ENCODE peak calls at places on chromosomes 13 and 19, in four cellular contexts. R, Y, L and H are unnamed samples.

GRCh38 chr13:39036212-39036611 is 1.7 kb downstream of the PROSER1 start:
- DNase-seq in R (no peak), Y (peak), L (peak), H (no peak)

GRCh38 chr13:106277483-106278154 is 257.8 kb downstream of the EFNB2 start:
- DNase-seq in R (peak), Y (no peak), L (no peak), H (peak)

GRCh38 chr13:84025828-84026227 is 143.6 kb upstream of the SLITRK1 start:
- DNase-seq in R (no peak), Y (no peak), L (no peak), H (no peak)

GRCh38 chr13:98761979-98762616 is 9.6 kb upstream of the SLC15A1 start:
- DNase-seq in R (no peak), Y (no peak), L (no peak), H (no peak)

GRCh38 chr13:21534760-21535159 is 69.2 kb downstream of the MICU2 start:
- DNase-seq in R (no peak), Y (no peak), L (no peak), H (no peak)

GRCh38 chr13:46288570-46289259 is 77.0 kb downstream of the LRRC63 start:
- DNase-seq in R (no peak), Y (peak), L (peak), H (no peak)

GRCh38 chr19:8528500-8528899 is 14.5 kb upstream of the ZNF414 start:
- DNase-seq in R (no peak), Y (no peak), L (no peak), H (no peak)

GRCh38 chr13:26785845-26786630 is 25.5 kb upstream of the GPR12 start:
- DNase-seq in R (no peak), Y (no peak), L (peak), H (no peak)

GRCh38 chr13:75643182-75643581 is 7.1 kb downstream of the LMO7 start:
- DNase-seq in R (no peak), Y (no peak), L (no peak), H (no peak)

GRCh38 chr19:49106648-49107135 is 7.5 kb upstream of the LIN7B start:
- DNase-seq in R (peak), Y (peak), L (peak), H (peak)

GRCh38 chr13:113849546-113849945 is 14.3 kb downstream of the GAS6 start:
- DNase-seq in R (no peak), Y (no peak), L (no peak), H (no peak)

GRCh38 chr13:105410602-105411001 is 1124.9 kb downstream of the EFNB2 start:
- DNase-seq in R (peak), Y (peak), L (peak), H (no peak)

GRCh38 chr19:28641395-28641794 is 571.6 kb downstream of the UQCRFS1 start:
- DNase-seq in R (no peak), Y (no peak), L (no peak), H (no peak)

GRCh38 chr13:99322297-99323103 is 15.3 kb upstream of the GPR183 start:
- DNase-seq in R (no peak), Y (peak), L (peak), H (no peak)

GRCh38 chr13:104614746-104615145 is 1548.5 kb upstream of the SLC10A2 start:
- DNase-seq in R (no peak), Y (no peak), L (no peak), H (no peak)

GRCh38 chr13:100788540-100788939 is 113.9 kb upstream of the TMTC4 start:
- DNase-seq in R (no peak), Y (no peak), L (no peak), H (no peak)

GRCh38 chr19:43474986-43475705 is 9.7 kb upstream of the LYPD3 start:
- DNase-seq in R (peak), Y (peak), L (peak), H (peak)

GRCh38 chr13:100564444-100565223 is 24.0 kb downstream of the GGACT start:
- DNase-seq in R (no peak), Y (no peak), L (no peak), H (no peak)

GRCh38 chr19:56111601-56112312 is 9.3 kb downstream of the ZNF787 start:
- DNase-seq in R (peak), Y (no peak), L (no peak), H (peak)

GRCh38 chr13:52395704-52396103 is 10.3 kb downstream of the THSD1 start:
- DNase-seq in R (no peak), Y (no peak), L (no peak), H (no peak)

GRCh38 chr19:52518646-52519045 is 8.8 kb upstream of the ZNF808 start:
- DNase-seq in R (no peak), Y (no peak), L (no peak), H (no peak)

GRCh38 chr13:26601669-26602068 is 44.2 kb downstream of the WASF3 start:
- DNase-seq in R (no peak), Y (peak), L (peak), H (no peak)

GRCh38 chr13:66849706-66850105 is 380.4 kb downstream of the PCDH9 start:
- DNase-seq in R (no peak), Y (no peak), L (no peak), H (no peak)

GRCh38 chr19:38792250-38793111 is 3.5 kb downstream of the LGALS7B start:
- DNase-seq in R (peak), Y (peak), L (no peak), H (no peak)

GRCh38 chr19:33830264-33830663 is 33.6 kb downstream of the KCTD15 start:
- DNase-seq in R (no peak), Y (no peak), L (no peak), H (no peak)

GRCh38 chr13:36950920-36951319 is 30.9 kb upstream of the SMAD9 start:
- DNase-seq in R (no peak), Y (no peak), L (no peak), H (no peak)

GRCh38 chr19:37654833-37655688 is at the start of gene ZFP30:
- DNase-seq in R (peak), Y (peak), L (peak), H (peak)

GRCh38 chr13:106233336-106233735 is 302.1 kb downstream of the EFNB2 start:
- DNase-seq in R (no peak), Y (no peak), L (no peak), H (no peak)

GRCh38 chr13:73849292-73849691 is 284.9 kb downstream of the KLF12 start:
- DNase-seq in R (no peak), Y (peak), L (peak), H (no peak)

GRCh38 chr19:17420267-17420924 is 549 bp downstream of the MVB12A start:
- DNase-seq in R (peak), Y (no peak), L (no peak), H (no peak)

GRCh38 chr13:23378009-23378632 is 55.4 kb downstream of the SACS start:
- DNase-seq in R (no peak), Y (peak), L (peak), H (peak)

GRCh38 chr19:47075179-47075811 is 26.9 kb upstream of the TMEM160 start:
- DNase-seq in R (no peak), Y (peak), L (peak), H (no peak)

GRCh38 chr19:4338441-4339350 is at the start of gene STAP2:
- DNase-seq in R (no peak), Y (no peak), L (no peak), H (no peak)

GRCh38 chr19:42412223-42412622 is 15.0 kb downstream of the LIPE start:
- DNase-seq in R (no peak), Y (no peak), L (no peak), H (peak)

GRCh38 chr13:78497702-78498319 is 105.5 kb downstream of the POU4F1 start:
- DNase-seq in R (peak), Y (no peak), L (no peak), H (no peak)

GRCh38 chr13:26037302-26037701 is 14.5 kb downstream of the SHISA2 start:
- DNase-seq in R (no peak), Y (no peak), L (no peak), H (no peak)

DNA sequence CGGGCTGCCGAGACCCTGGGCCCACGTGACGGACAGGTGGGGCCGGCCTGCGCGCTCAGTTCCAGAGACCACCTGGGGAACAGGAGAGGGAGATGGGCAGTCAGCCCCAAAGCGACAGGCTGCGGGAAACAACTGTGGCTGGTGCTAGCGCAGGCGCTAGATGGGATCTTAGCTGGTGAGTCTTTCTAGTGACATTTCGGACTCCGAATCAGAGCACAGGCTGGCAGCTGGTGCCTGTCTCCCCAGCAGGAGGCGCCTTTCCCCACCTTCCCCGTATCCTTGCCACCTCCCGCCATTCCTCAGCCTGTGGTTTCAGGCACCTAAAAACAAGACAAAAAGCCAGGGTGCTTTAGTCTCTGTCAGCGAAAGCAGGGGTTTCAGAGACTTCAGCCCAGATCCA is 19.4 kb upstream of the RANBP3 start:
- DNase-seq in R (no peak), Y (no peak), L (no peak), H (no peak)
- TF ChIP-seq CTCF in R (no peak), Y (no peak), L (no peak), H (peak)

GRCh38 chr19:35045667-35046300 is 4.3 kb downstream of the HPN start:
- DNase-seq in R (no peak), Y (peak), L (peak), H (no peak)

GRCh38 chr19:35043906-35044305 is 2.4 kb downstream of the HPN start:
- DNase-seq in R (no peak), Y (no peak), L (peak), H (no peak)

GRCh38 chr19:35046461-35046860 is 4.9 kb downstream of the HPN start:
- DNase-seq in R (no peak), Y (no peak), L (no peak), H (no peak)

GRCh38 chr19:35042954-35043604 is 1.6 kb downstream of the HPN start:
- DNase-seq in R (no peak), Y (no peak), L (no peak), H (no peak)

DNA sequence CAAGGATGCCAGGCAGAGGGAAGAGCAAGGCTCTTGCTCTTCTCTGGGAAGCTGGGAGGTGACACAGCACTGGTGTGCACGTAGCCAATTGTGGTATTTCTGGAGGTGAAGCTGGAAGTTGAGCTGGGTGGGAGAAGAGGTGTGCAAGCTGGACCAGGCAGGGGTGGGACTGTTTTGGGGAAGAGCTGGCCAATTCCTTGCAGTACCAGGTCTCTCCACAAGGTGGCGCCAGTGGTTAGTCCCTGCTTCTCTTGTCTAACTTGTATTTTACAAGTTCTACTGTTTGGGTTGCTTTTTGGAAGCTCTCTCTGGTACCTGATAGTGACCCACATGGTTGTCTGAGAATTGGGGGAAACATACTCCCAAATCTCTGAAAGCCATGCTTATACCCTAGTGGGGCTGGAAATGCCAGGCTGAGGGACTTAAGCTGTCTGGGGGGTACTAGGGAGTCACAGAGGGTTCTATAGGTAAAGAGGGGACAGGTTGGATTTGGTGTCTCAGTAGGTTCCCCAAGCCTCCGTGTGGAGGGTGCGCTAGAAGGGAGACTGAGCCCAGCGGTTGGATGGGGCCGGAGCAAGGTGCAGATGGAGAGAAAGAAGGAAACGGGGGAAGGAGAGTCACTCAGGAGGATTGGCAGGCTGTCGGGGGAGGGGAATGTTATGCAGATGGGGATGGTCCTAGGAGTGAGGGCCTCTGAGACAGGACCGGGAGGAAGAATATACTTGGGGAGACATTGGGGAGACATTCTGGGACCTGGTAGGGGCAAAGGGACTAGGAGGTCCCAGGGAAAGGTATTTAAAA is 3.0 kb downstream of the HPN start:
- DNase-seq in R (peak), Y (peak), L (peak), H (no peak)
- H3K4me3 ChIP-seq in R (no peak), Y (no peak), L (no peak), H (no peak)

DNA sequence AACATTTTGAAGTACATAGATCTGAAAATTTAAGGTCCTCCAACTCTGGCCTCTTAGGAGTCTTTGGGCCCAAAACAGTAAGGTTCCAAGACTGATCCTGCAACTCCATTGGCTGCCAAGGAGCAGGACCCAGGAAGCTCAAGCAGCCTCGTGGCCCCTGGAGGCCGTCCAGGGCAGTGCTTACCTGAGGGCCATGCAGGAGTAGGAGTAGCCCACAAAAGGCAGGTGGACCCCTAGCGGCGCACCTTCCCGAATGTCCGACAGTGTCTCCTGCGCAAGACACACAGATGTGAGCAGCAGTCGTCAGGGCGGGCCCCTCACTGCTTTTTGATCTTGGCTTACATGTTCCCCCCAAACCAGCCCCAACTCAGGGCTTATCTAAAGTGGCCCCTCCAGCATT is 5.7 kb upstream of the SIX5 start:
- DNase-seq in R (no peak), Y (no peak), L (no peak), H (no peak)
- TF ChIP-seq CTCF in R (no peak), Y (no peak), L (no peak), H (no peak)

GRCh38 chr13:50911937-50912624 is 2.5 kb downstream of the RNASEH2B start:
- DNase-seq in R (peak), Y (peak), L (peak), H (peak)

GRCh38 chr13:50909605-50910482 is at the start of gene RNASEH2B:
- DNase-seq in R (peak), Y (peak), L (peak), H (no peak)

GRCh38 chr13:50910483-50910805 is 853 bp downstream of the RNASEH2B start:
- DNase-seq in R (no peak), Y (peak), L (peak), H (no peak)

GRCh38 chr13:50912851-50913250 is 3.3 kb downstream of the RNASEH2B start:
- DNase-seq in R (no peak), Y (peak), L (no peak), H (no peak)

DNA sequence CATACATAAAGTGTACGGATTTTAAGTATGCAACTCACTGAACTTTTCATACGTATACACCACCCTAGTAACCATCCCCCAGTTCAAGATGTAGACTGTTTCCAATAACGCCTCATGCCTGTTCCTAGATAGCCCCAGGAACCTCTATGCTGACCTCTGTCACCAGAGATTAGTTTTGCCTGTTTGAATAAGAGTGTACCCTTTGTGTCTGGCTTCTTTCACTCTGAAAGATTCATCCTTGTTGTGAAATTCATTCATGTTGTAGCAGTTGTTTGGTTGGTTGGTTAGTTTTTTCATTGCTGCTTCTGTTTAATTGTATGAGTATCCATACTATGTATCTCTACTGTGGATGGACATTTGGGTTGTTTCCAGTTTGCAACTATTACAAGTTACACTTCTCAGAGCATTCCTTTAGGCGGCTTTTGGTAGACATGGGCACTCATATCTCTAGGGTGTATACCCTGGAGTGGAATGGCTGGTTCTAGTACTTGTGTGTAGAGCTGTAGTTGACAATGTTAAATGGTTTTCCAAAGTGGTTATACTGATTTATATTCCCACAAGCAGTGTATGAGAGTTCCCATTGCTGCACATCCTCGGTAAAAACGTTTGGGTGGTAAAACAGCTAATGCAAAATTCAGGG is 1.6 kb downstream of the RNASEH2B start:
- DNase-seq in R (no peak), Y (peak), L (peak), H (no peak)
- H3K4me3 ChIP-seq in R (peak), Y (peak), L (peak), H (peak)